ENCODE peak calls at places on chromosomes 2 and 18, in six cellular contexts. I, V, G, O, D and X are unnamed samples.

GRCh38 chr2:163175294-163175693 is 336.7 kb upstream of the KCNH7 start:
- DNase-seq in V (no peak), G (no peak), I (peak; percentile 20), D (no peak), O (no peak), X (no peak)

GRCh38 chr2:134736167-134736885 is 17.5 kb upstream of the TMEM163 start:
- DNase-seq in G (no peak), O (no peak), V (no peak), D (peak; percentile 69), I (no peak), X (no peak)

GRCh38 chr18:25921677-25922421 is 168.6 kb downstream of the SS18 start:
- DNase-seq in D (peak; percentile 86), V (no peak), O (no peak), G (no peak), I (no peak), X (no peak)

GRCh38 chr18:26617151-26617554 is 68.8 kb upstream of the KCTD1 start:
- DNase-seq in O (no peak), D (no peak), I (no peak), V (peak; percentile 16), G (no peak), X (no peak)

GRCh38 chr2:133791191-133791590 is 222.9 kb upstream of the NCKAP5 start:
- DNase-seq in O (no peak), G (no peak), D (no peak), V (peak; percentile 36), I (no peak), X (no peak)

GRCh38 chr18:22169889-22170420 is 566 bp downstream of the GATA6 start:
- DNase-seq in G (no peak), O (no peak), D (peak; percentile 74), V (no peak), I (no peak), X (peak; percentile 55)

GRCh38 chr2:9127316-9127715 is 79.3 kb upstream of the ASAP2 start:
- DNase-seq in O (no peak), I (no peak), V (no peak), D (no peak), G (no peak), X (no peak)

GRCh38 chr2:47460766-47461165 is 57.8 kb downstream of the MSH2 start:
- DNase-seq in V (no peak), O (no peak), G (no peak), D (no peak), I (no peak), X (no peak)

GRCh38 chr2:188974184-188974583 is at the start of gene COL3A1:
- DNase-seq in I (peak; percentile 60), V (peak; percentile 71), O (no peak), D (no peak), G (no peak), X (peak; percentile 81)

GRCh38 chr2:210172219-210172575 is 988 bp upstream of the KANSL1L start:
- DNase-seq in G (no peak), O (no peak), I (no peak), V (no peak), D (no peak), X (no peak)

DNA sequence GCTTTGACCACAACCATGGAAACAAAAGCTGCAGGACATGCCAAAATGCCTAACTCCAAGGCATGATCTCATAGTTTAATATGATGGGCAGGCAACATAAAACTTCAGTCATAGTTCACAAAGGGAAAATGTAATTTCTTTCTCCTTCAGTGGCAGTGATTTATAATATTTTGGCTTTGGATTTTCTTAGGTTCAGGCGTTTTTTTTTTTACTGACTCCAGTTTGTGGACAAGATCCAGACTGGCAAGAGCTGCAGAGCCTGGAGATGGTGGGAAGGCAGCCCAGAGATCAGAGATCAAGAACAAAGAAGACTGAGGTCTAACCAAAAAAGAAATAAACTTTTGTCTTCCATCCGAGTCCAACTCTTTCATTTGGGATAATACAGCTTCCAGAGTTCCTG is 215.4 kb upstream of the SETBP1 start:
- DNase-seq in O (no peak), V (no peak), G (no peak), D (no peak), I (no peak), X (no peak)
- H3K9me3 ChIP-seq in O (no peaks in the 10 kb centered on the region), V (no peaks in the 10 kb centered on the region), G (no peaks in the 10 kb centered on the region), D (no peaks in the 10 kb centered on the region), I (no peaks in the 10 kb centered on the region), X (no peaks in the 10 kb centered on the region)

GRCh38 chr2:121309801-121310200 is 24.8 kb upstream of the TFCP2L1 start:
- DNase-seq in O (no peak), G (no peak), D (peak; percentile 79), V (no peak), I (no peak), X (no peak)
- H3K4me3 ChIP-seq in O (no peak overlapping the region), G (no peak overlapping the region), D (no peak overlapping the region), V (no peak overlapping the region), I (no peak overlapping the region), X (no peak overlapping the region)

DNA sequence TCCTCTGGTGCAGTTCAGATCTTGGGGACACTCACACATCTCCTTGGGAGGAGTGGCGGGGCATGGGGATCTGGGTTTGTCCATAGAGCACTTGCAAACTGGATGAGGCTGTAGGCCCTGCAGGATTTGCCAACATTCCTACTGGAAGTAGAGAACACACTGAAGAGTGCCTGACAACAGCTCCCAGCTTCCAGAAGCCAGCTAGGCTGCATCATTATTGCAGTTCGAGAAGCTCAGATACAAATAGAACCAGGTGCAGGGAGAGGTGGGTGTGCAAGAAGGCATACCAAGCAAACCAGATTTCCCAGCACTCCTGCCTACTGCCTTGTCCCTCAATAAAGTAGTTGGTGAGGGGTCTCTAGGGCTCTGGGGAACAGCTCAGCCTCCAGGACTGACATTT is 52.5 kb downstream of the RHOB start:
- DNase-seq in O (no peak), V (no peak), I (no peak), D (peak; percentile 32), G (no peak), X (no peak)
- H3K27ac ChIP-seq in O (no peak overlapping the region), V (no peak overlapping the region), I (no peak overlapping the region), D (no peak overlapping the region), G (no peak overlapping the region), X (no peak overlapping the region)

GRCh38 chr2:182509-183122 is 81.2 kb downstream of the SH3YL1 start:
- DNase-seq in O (no peak), G (no peak), V (no peak), D (no peak), I (no peak), X (no peak)
- H3K9me3 ChIP-seq in O (no peaks in the 10 kb centered on the region), G (no peaks in the 10 kb centered on the region), V (peaks cover 10% of the 10 kb centered on the region), D (peaks cover 66% of the 10 kb centered on the region), I (peaks cover 3% of the 10 kb centered on the region), X (no peaks in the 10 kb centered on the region)

DNA sequence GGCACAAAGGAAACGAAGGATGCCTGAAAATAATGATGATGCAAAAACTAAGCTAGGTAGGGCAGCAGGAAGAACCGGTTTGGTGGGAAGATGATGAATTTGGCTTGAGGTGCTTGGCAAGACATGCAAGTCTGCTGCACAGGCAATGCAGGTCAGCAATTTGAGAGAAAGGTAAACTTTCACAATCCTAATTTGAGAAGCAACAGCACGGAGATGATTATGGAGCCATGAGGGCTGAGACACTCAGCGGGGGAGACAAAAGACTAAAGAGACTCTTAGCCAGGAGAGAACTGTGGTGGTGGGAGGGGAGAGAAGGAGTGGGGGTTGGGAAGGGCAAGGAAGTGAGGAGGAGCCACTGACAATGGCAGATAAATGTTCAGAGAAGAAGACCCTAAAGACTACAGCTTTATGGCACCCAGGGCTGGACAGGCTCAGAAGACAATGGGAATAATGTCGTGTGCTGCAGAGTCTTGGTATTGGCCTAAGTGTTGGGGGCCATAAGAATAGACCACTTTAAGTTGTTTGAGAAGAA is 19.4 kb upstream of the RNF149 start:
- DNase-seq in O (no peak), G (no peak), I (no peak), D (peak; percentile 58), V (no peak), X (no peak)
- H3K4me3 ChIP-seq in O (peak overlapping the region; percentile 15), G (no peak overlapping the region), I (no peak overlapping the region), D (no peak overlapping the region), V (no peak overlapping the region), X (no peak overlapping the region)

GRCh38 chr2:38748857-38749804 is 2.0 kb downstream of the SRSF7 start:
- DNase-seq in O (no peak), V (no peak), I (no peak), D (no peak), G (no peak), X (no peak)
- H3K27ac ChIP-seq in O (peak overlapping the region; percentile 99), V (no peak overlapping the region), I (no peak overlapping the region), D (no peak overlapping the region), G (no peak overlapping the region), X (no peak overlapping the region)